ENCODE peak calls at places on chromosomes 16 and 17, in four cellular contexts. One of them, this sample, is unnamed.

GRCh38 chr17:63039899-63040602 is 74.0 kb downstream of the TANC2 start:
- DNase-seq in A172: peak
- DNase-seq in T-helper 1 cell: no peak
- DNase-seq in ACHN: peak
- DNase-seq in this sample: no peak

GRCh38 chr16:76955629-76956028 is 235.4 kb upstream of the MON1B start:
- DNase-seq in A172: no peak
- DNase-seq in T-helper 1 cell: no peak
- DNase-seq in ACHN: no peak
- DNase-seq in this sample: no peak

GRCh38 chr17:51118330-51119195 is 2.1 kb downstream of the SPAG9 start:
- DNase-seq in A172: no peak
- DNase-seq in T-helper 1 cell: no peak
- DNase-seq in ACHN: no peak
- DNase-seq in this sample: no peak

GRCh38 chr16:3879887-3880564 is 487 bp downstream of the CREBBP start:
- DNase-seq in A172: peak
- DNase-seq in T-helper 1 cell: peak
- DNase-seq in ACHN: peak
- DNase-seq in this sample: peak

GRCh38 chr17:74356640-74357465 is 4.8 kb downstream of the BTBD17 start:
- DNase-seq in A172: no peak
- DNase-seq in T-helper 1 cell: no peak
- DNase-seq in ACHN: no peak
- DNase-seq in this sample: no peak

GRCh38 chr17:36755586-36755985 is 154.2 kb downstream of the MRM1 start:
- DNase-seq in A172: no peak
- DNase-seq in T-helper 1 cell: peak
- DNase-seq in ACHN: peak
- DNase-seq in this sample: peak

GRCh38 chr17:40515011-40515410 is 13.6 kb upstream of the TNS4 start:
- DNase-seq in A172: no peak
- DNase-seq in T-helper 1 cell: no peak
- DNase-seq in ACHN: no peak
- DNase-seq in this sample: no peak

GRCh38 chr17:74957935-74958549 is 14.5 kb downstream of the HID1 start:
- DNase-seq in A172: peak
- DNase-seq in T-helper 1 cell: peak
- DNase-seq in ACHN: peak
- DNase-seq in this sample: peak

GRCh38 chr16:46743232-46743719 is 4.9 kb downstream of the MYLK3 start:
- DNase-seq in A172: no peak
- DNase-seq in T-helper 1 cell: no peak
- DNase-seq in ACHN: no peak
- DNase-seq in this sample: no peak